ENCODE peak calls at places on chromosomes 3 and 15, in four cellular contexts. E, C, Q and I are unnamed samples.

GRCh38 chr3:190586631-190587000 is 72.7 kb downstream of the IL1RAP start:
- DNase-seq in Q (no peak), C (peak; percentile 76), E (no peak), I (no peak)

GRCh38 chr3:3170998-3171397 is 8.5 kb downstream of the CRBN start:
- DNase-seq in E (no peak), Q (no peak), C (no peak), I (no peak)

GRCh38 chr3:99509224-99509623 is 129.2 kb upstream of the COL8A1 start:
- DNase-seq in C (peak; percentile 95), Q (no peak), E (no peak), I (no peak)

GRCh38 chr15:69170597-69170996 is 10.2 kb downstream of the GLCE start:
- DNase-seq in C (no peak), Q (no peak), E (no peak), I (no peak)

GRCh38 chr3:143314291-143315093 is 194.9 kb downstream of the CHST2 start:
- DNase-seq in Q (no peak), E (no peak), C (no peak), I (no peak)

GRCh38 chr15:62773369-62774165 is 269.0 kb upstream of the TPM1 start:
- DNase-seq in Q (no peak), E (no peak), C (no peak), I (no peak)

GRCh38 chr15:45611305-45611704 is 23.5 kb upstream of the SQOR start:
- DNase-seq in Q (no peak), C (no peak), E (no peak), I (no peak)

GRCh38 chr3:70358978-70359580 is 46.6 kb upstream of the MDFIC2 start:
- DNase-seq in C (peak; percentile 48), E (no peak), Q (peak; percentile 22), I (peak; percentile 45)

GRCh38 chr3:165382672-165383071 is 186.5 kb upstream of the SLITRK3 start:
- DNase-seq in E (no peak), C (no peak), Q (no peak), I (no peak)

GRCh38 chr3:98460220-98460619 is 2.8 kb upstream of the OR5K1 start:
- DNase-seq in C (no peak), Q (no peak), E (no peak), I (no peak)

GRCh38 chr3:134904333-134904771 is 109.3 kb downstream of the EPHB1 start:
- DNase-seq in C (no peak), E (no peak), Q (no peak), I (no peak)

GRCh38 chr15:70488002-70488605 is 275.3 kb downstream of the UACA start:
- DNase-seq in C (peak; percentile 71), Q (peak; percentile 65), E (peak; percentile 91), I (peak; percentile 62)

GRCh38 chr3:49133226-49133951 is 539 bp upstream of the LAMB2 start:
- DNase-seq in C (peak; percentile 85), Q (peak; percentile 72), E (peak; percentile 94), I (peak; percentile 74)

GRCh38 chr3:56291244-56291680 is 177.0 kb downstream of the ERC2 start:
- DNase-seq in E (no peak), Q (no peak), C (peak; percentile 76), I (no peak)

GRCh38 chr3:15207836-15208504 is 1.9 kb downstream of the CAPN7 start:
- DNase-seq in E (no peak), Q (no peak), C (no peak), I (no peak)

GRCh38 chr3:171978390-171978789 is 61.0 kb upstream of the FNDC3B start:
- DNase-seq in Q (no peak), C (no peak), E (no peak), I (no peak)

GRCh38 chr3:11726146-11726545 is 82.4 kb upstream of the VGLL4 start:
- DNase-seq in C (no peak), E (no peak), Q (no peak), I (no peak)

GRCh38 chr15:68354923-68355322 is 77.0 kb downstream of the ITGA11 start:
- DNase-seq in C (peak; percentile 90), E (no peak), Q (no peak), I (no peak)

GRCh38 chr15:49953421-49953820 is 165.6 kb downstream of the ATP8B4 start:
- DNase-seq in C (no peak), E (no peak), Q (no peak), I (no peak)

GRCh38 chr15:26075770-26076169 is 212.6 kb upstream of the ATP10A start:
- DNase-seq in C (no peak), E (no peak), Q (no peak), I (no peak)

GRCh38 chr3:125202197-125202596 is 10.4 kb downstream of the SLC12A8 start:
- DNase-seq in E (no peak), Q (no peak), C (no peak), I (no peak)

GRCh38 chr3:178585439-178585838 is 49.2 kb downstream of the KCNMB2 start:
- DNase-seq in C (no peak), E (no peak), Q (no peak), I (no peak)

GRCh38 chr3:171065732-171066131 is 39.2 kb upstream of the SLC2A2 start:
- DNase-seq in E (no peak), Q (no peak), C (no peak), I (no peak)

GRCh38 chr15:25876231-25877140 is 13.4 kb upstream of the ATP10A start:
- DNase-seq in Q (no peak), E (no peak), C (no peak), I (no peak)

GRCh38 chr3:174215426-174215825 is 643.7 kb upstream of the NAALADL2 start:
- DNase-seq in Q (no peak), C (no peak), E (no peak), I (no peak)

GRCh38 chr15:56699743-56700142 is 33.6 kb downstream of the ZNF280D start:
- DNase-seq in Q (no peak), E (no peak), C (no peak), I (no peak)

GRCh38 chr3:194874783-194875182 is 189.1 kb downstream of the FAM43A start:
- DNase-seq in C (no peak), Q (no peak), E (no peak), I (no peak)

GRCh38 chr15:70507772-70508351 is 255.5 kb downstream of the UACA start:
- DNase-seq in C (peak; percentile 66), Q (no peak), E (no peak), I (no peak)

GRCh38 chr3:11140054-11140712 is 14.1 kb upstream of the HRH1 start:
- DNase-seq in Q (no peak), E (no peak), C (no peak), I (peak; percentile 49)

GRCh38 chr15:98083203-98083910 is 122.9 kb downstream of the ARRDC4 start:
- DNase-seq in E (no peak), Q (no peak), C (no peak), I (no peak)

GRCh38 chr15:68930268-68931022 is at the start of gene SPESP1:
- DNase-seq in E (peak; percentile 86), C (peak; percentile 1), Q (peak; percentile 19), I (no peak)

GRCh38 chr3:143263844-143264243 is 144.3 kb downstream of the CHST2 start:
- DNase-seq in C (no peak), Q (no peak), E (no peak), I (no peak)

GRCh38 chr3:64815195-64815627 is 127.4 kb upstream of the ADAMTS9 start:
- DNase-seq in E (no peak), Q (no peak), C (peak; percentile 5), I (no peak)

GRCh38 chr3:150216041-150216811 is 191.9 kb upstream of the TSC22D2 start:
- DNase-seq in C (peak; percentile 28), Q (no peak), E (peak; percentile 82), I (peak; percentile 16)

GRCh38 chr3:186432189-186432588 is 70.2 kb upstream of the DGKG start:
- DNase-seq in Q (no peak), E (no peak), C (no peak), I (no peak)